ENCODE peak calls at places on chromosomes 1 and 21, in nine cellular contexts. One of them, this sample, is unnamed. For H3K36me3, the result is how much of the 10 kb centered on the place peaks cover.

GRCh38 chr21:32698286-32698685 is 29.5 kb downstream of the SYNJ1 start:
- DNase-seq in heart left ventricle: no peak
- DNase-seq in CD8-positive, alpha-beta T cell: no peak
- DNase-seq in heart right ventricle: no peak
- DNase-seq in CD4-positive, CD25-positive, alpha-beta regulatory T cell: no peak
- DNase-seq in brain microvascular endothelial cell: no peak
- DNase-seq in spleen: no peak
- DNase-seq in GM23248: no peak
- DNase-seq in H7: no peak
- DNase-seq in this sample: no peak

GRCh38 chr1:29120955-29121485 is 2.7 kb downstream of the TMEM200B start:
- DNase-seq in CD8-positive, alpha-beta T cell: peak
- DNase-seq in spleen: peak
- DNase-seq in H7: peak
- DNase-seq in heart left ventricle: no peak
- DNase-seq in heart right ventricle: peak
- DNase-seq in brain microvascular endothelial cell: no peak
- DNase-seq in CD4-positive, CD25-positive, alpha-beta regulatory T cell: peak
- DNase-seq in GM23248: peak
- DNase-seq in this sample: peak

GRCh38 chr1:45191418-45191783 is 15.0 kb downstream of the ZSWIM5 start:
- DNase-seq in brain microvascular endothelial cell: no peak
- DNase-seq in H7: no peak
- DNase-seq in CD4-positive, CD25-positive, alpha-beta regulatory T cell: no peak
- DNase-seq in spleen: no peak
- DNase-seq in heart right ventricle: no peak
- DNase-seq in GM23248: no peak
- DNase-seq in CD8-positive, alpha-beta T cell: no peak
- DNase-seq in heart left ventricle: no peak
- DNase-seq in this sample: no peak

GRCh38 chr1:41397943-41398342 is 36.7 kb downstream of the FOXO6 start:
- DNase-seq in CD8-positive, alpha-beta T cell: no peak
- DNase-seq in H7: no peak
- DNase-seq in heart left ventricle: no peak
- DNase-seq in GM23248: no peak
- DNase-seq in spleen: no peak
- DNase-seq in heart right ventricle: no peak
- DNase-seq in CD4-positive, CD25-positive, alpha-beta regulatory T cell: no peak
- DNase-seq in brain microvascular endothelial cell: no peak
- DNase-seq in this sample: no peak

GRCh38 chr1:23528245-23528978 is 2.6 kb downstream of the E2F2 start:
- DNase-seq in brain microvascular endothelial cell: peak
- DNase-seq in GM23248: peak
- DNase-seq in heart left ventricle: peak
- DNase-seq in heart right ventricle: peak
- DNase-seq in CD4-positive, CD25-positive, alpha-beta regulatory T cell: peak
- DNase-seq in CD8-positive, alpha-beta T cell: peak
- DNase-seq in H7: no peak
- DNase-seq in spleen: peak
- DNase-seq in this sample: peak

GRCh38 chr1:147738739-147739476 is 21.5 kb downstream of the GJA5 start:
- DNase-seq in brain microvascular endothelial cell: no peak
- DNase-seq in GM23248: no peak
- DNase-seq in H7: no peak
- DNase-seq in spleen: no peak
- DNase-seq in heart right ventricle: peak
- DNase-seq in CD8-positive, alpha-beta T cell: no peak
- DNase-seq in heart left ventricle: no peak
- DNase-seq in CD4-positive, CD25-positive, alpha-beta regulatory T cell: no peak
- DNase-seq in this sample: no peak

GRCh38 chr21:18244721-18245486 is at the start of gene CHODL:
- DNase-seq in heart right ventricle: peak
- DNase-seq in heart left ventricle: peak
- DNase-seq in H7: peak
- DNase-seq in spleen: no peak
- DNase-seq in CD4-positive, CD25-positive, alpha-beta regulatory T cell: no peak
- DNase-seq in GM23248: no peak
- DNase-seq in CD8-positive, alpha-beta T cell: no peak
- DNase-seq in brain microvascular endothelial cell: no peak
- DNase-seq in this sample: peak

GRCh38 chr1:4711191-4711915 is 56.9 kb downstream of the AJAP1 start:
- DNase-seq in H7: peak
- DNase-seq in CD8-positive, alpha-beta T cell: no peak
- DNase-seq in spleen: peak
- DNase-seq in heart right ventricle: no peak
- DNase-seq in heart left ventricle: no peak
- DNase-seq in GM23248: no peak
- DNase-seq in CD4-positive, CD25-positive, alpha-beta regulatory T cell: no peak
- DNase-seq in brain microvascular endothelial cell: no peak
- DNase-seq in this sample: no peak

GRCh38 chr21:14797543-14797942 is 251.4 kb upstream of the SAMSN1 start:
- DNase-seq in heart left ventricle: no peak
- DNase-seq in CD4-positive, CD25-positive, alpha-beta regulatory T cell: no peak
- DNase-seq in CD8-positive, alpha-beta T cell: no peak
- DNase-seq in GM23248: no peak
- DNase-seq in heart right ventricle: no peak
- DNase-seq in brain microvascular endothelial cell: no peak
- DNase-seq in H7: no peak
- DNase-seq in spleen: no peak
- DNase-seq in this sample: no peak

GRCh38 chr1:108767708-108768107 is 21.2 kb downstream of the STXBP3 start:
- DNase-seq in CD8-positive, alpha-beta T cell: no peak
- DNase-seq in H7: no peak
- DNase-seq in heart left ventricle: no peak
- DNase-seq in CD4-positive, CD25-positive, alpha-beta regulatory T cell: no peak
- DNase-seq in brain microvascular endothelial cell: no peak
- DNase-seq in spleen: no peak
- DNase-seq in GM23248: no peak
- DNase-seq in heart right ventricle: no peak
- DNase-seq in this sample: no peak

GRCh38 chr1:108767115-108767514 is 20.6 kb downstream of the STXBP3 start:
- DNase-seq in CD4-positive, CD25-positive, alpha-beta regulatory T cell: no peak
- DNase-seq in brain microvascular endothelial cell: no peak
- DNase-seq in heart right ventricle: no peak
- DNase-seq in H7: no peak
- DNase-seq in GM23248: no peak
- DNase-seq in spleen: no peak
- DNase-seq in CD8-positive, alpha-beta T cell: no peak
- DNase-seq in heart left ventricle: no peak
- DNase-seq in this sample: no peak
- H3K36me3 ChIP-seq in CD4-positive, CD25-positive, alpha-beta regulatory T cell: half or more
- H3K36me3 ChIP-seq in brain microvascular endothelial cell: under half
- H3K36me3 ChIP-seq in heart right ventricle: half or more
- H3K36me3 ChIP-seq in H7: under half
- H3K36me3 ChIP-seq in GM23248: under half
- H3K36me3 ChIP-seq in spleen: half or more
- H3K36me3 ChIP-seq in CD8-positive, alpha-beta T cell: under half
- H3K36me3 ChIP-seq in heart left ventricle: half or more
- H3K36me3 ChIP-seq in this sample: under half

GRCh38 chr1:200079576-200079975 is 52.1 kb downstream of the NR5A2 start:
- DNase-seq in CD4-positive, CD25-positive, alpha-beta regulatory T cell: no peak
- DNase-seq in heart left ventricle: no peak
- DNase-seq in H7: no peak
- DNase-seq in brain microvascular endothelial cell: no peak
- DNase-seq in GM23248: no peak
- DNase-seq in spleen: no peak
- DNase-seq in heart right ventricle: no peak
- DNase-seq in CD8-positive, alpha-beta T cell: no peak
- DNase-seq in this sample: no peak

GRCh38 chr1:200081151-200081981 is 53.9 kb downstream of the NR5A2 start:
- DNase-seq in heart right ventricle: no peak
- DNase-seq in H7: peak
- DNase-seq in GM23248: no peak
- DNase-seq in spleen: no peak
- DNase-seq in CD4-positive, CD25-positive, alpha-beta regulatory T cell: no peak
- DNase-seq in brain microvascular endothelial cell: no peak
- DNase-seq in heart left ventricle: no peak
- DNase-seq in CD8-positive, alpha-beta T cell: no peak
- DNase-seq in this sample: no peak

GRCh38 chr1:200082329-200082728 is 54.8 kb downstream of the NR5A2 start:
- DNase-seq in brain microvascular endothelial cell: no peak
- DNase-seq in spleen: no peak
- DNase-seq in CD8-positive, alpha-beta T cell: no peak
- DNase-seq in H7: no peak
- DNase-seq in CD4-positive, CD25-positive, alpha-beta regulatory T cell: no peak
- DNase-seq in heart left ventricle: no peak
- DNase-seq in GM23248: peak
- DNase-seq in heart right ventricle: no peak
- DNase-seq in this sample: no peak

GRCh38 chr1:200075938-200076546 is 48.5 kb downstream of the NR5A2 start:
- DNase-seq in heart right ventricle: no peak
- DNase-seq in brain microvascular endothelial cell: peak
- DNase-seq in GM23248: peak
- DNase-seq in H7: no peak
- DNase-seq in spleen: no peak
- DNase-seq in CD4-positive, CD25-positive, alpha-beta regulatory T cell: no peak
- DNase-seq in heart left ventricle: no peak
- DNase-seq in CD8-positive, alpha-beta T cell: no peak
- DNase-seq in this sample: no peak

GRCh38 chr1:200081982-200082272 is 54.4 kb downstream of the NR5A2 start:
- DNase-seq in H7: peak
- DNase-seq in spleen: no peak
- DNase-seq in heart right ventricle: no peak
- DNase-seq in CD4-positive, CD25-positive, alpha-beta regulatory T cell: no peak
- DNase-seq in GM23248: no peak
- DNase-seq in CD8-positive, alpha-beta T cell: no peak
- DNase-seq in heart left ventricle: no peak
- DNase-seq in brain microvascular endothelial cell: no peak
- DNase-seq in this sample: no peak
- H3K4me3 ChIP-seq in H7: no peak
- H3K4me3 ChIP-seq in spleen: no peak
- H3K4me3 ChIP-seq in heart right ventricle: no peak
- H3K4me3 ChIP-seq in CD4-positive, CD25-positive, alpha-beta regulatory T cell: no peak
- H3K4me3 ChIP-seq in GM23248: no peak
- H3K4me3 ChIP-seq in CD8-positive, alpha-beta T cell: no peak
- H3K4me3 ChIP-seq in heart left ventricle: no peak
- H3K4me3 ChIP-seq in brain microvascular endothelial cell: no peak
- H3K4me3 ChIP-seq in this sample: no peak

GRCh38 chr21:44436111-44436611 is 19.1 kb upstream of the LRRC3 start:
- DNase-seq in brain microvascular endothelial cell: no peak
- DNase-seq in CD8-positive, alpha-beta T cell: no peak
- DNase-seq in CD4-positive, CD25-positive, alpha-beta regulatory T cell: no peak
- DNase-seq in GM23248: no peak
- DNase-seq in heart right ventricle: peak
- DNase-seq in heart left ventricle: peak
- DNase-seq in spleen: peak
- DNase-seq in H7: peak
- DNase-seq in this sample: peak

GRCh38 chr21:44437696-44438431 is 17.4 kb upstream of the LRRC3 start:
- DNase-seq in CD4-positive, CD25-positive, alpha-beta regulatory T cell: no peak
- DNase-seq in heart left ventricle: peak
- DNase-seq in H7: no peak
- DNase-seq in GM23248: no peak
- DNase-seq in CD8-positive, alpha-beta T cell: no peak
- DNase-seq in spleen: peak
- DNase-seq in heart right ventricle: peak
- DNase-seq in brain microvascular endothelial cell: no peak
- DNase-seq in this sample: peak

GRCh38 chr21:44436958-44437357 is 18.4 kb upstream of the LRRC3 start:
- DNase-seq in CD8-positive, alpha-beta T cell: no peak
- DNase-seq in CD4-positive, CD25-positive, alpha-beta regulatory T cell: no peak
- DNase-seq in GM23248: no peak
- DNase-seq in heart right ventricle: peak
- DNase-seq in heart left ventricle: peak
- DNase-seq in spleen: peak
- DNase-seq in brain microvascular endothelial cell: no peak
- DNase-seq in H7: peak
- DNase-seq in this sample: peak

GRCh38 chr21:44438531-44439210 is 16.6 kb upstream of the LRRC3 start:
- DNase-seq in heart right ventricle: peak
- DNase-seq in GM23248: no peak
- DNase-seq in brain microvascular endothelial cell: no peak
- DNase-seq in heart left ventricle: peak
- DNase-seq in CD8-positive, alpha-beta T cell: no peak
- DNase-seq in H7: peak
- DNase-seq in CD4-positive, CD25-positive, alpha-beta regulatory T cell: no peak
- DNase-seq in spleen: peak
- DNase-seq in this sample: peak

DNA sequence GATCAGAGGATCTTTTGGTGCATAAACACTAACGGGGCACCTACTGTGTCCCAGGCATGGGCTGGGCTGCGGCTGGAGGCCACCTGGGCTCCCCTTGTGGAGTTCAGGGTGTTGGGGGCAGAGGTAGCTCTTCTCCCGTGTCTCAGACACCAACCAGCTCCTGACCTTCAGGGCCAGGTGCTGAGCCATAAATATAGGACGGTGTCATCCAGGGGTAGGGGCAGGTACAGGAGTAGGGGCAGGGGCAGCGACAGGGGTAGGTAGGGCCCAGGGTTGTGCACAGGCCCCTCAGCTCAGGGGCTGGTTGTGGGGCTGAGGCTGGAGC is 18.0 kb upstream of the LRRC3 start:
- DNase-seq in spleen: no peak
- DNase-seq in CD4-positive, CD25-positive, alpha-beta regulatory T cell: no peak
- DNase-seq in heart left ventricle: peak
- DNase-seq in CD8-positive, alpha-beta T cell: no peak
- DNase-seq in heart right ventricle: peak
- DNase-seq in brain microvascular endothelial cell: no peak
- DNase-seq in H7: no peak
- DNase-seq in GM23248: no peak
- DNase-seq in this sample: peak
- H3K36me3 ChIP-seq in spleen: half or more
- H3K36me3 ChIP-seq in CD4-positive, CD25-positive, alpha-beta regulatory T cell: under half
- H3K36me3 ChIP-seq in heart left ventricle: under half
- H3K36me3 ChIP-seq in CD8-positive, alpha-beta T cell: under half
- H3K36me3 ChIP-seq in heart right ventricle: half or more
- H3K36me3 ChIP-seq in brain microvascular endothelial cell: under half
- H3K36me3 ChIP-seq in H7: under half
- H3K36me3 ChIP-seq in GM23248: under half
- H3K36me3 ChIP-seq in this sample: under half

DNA sequence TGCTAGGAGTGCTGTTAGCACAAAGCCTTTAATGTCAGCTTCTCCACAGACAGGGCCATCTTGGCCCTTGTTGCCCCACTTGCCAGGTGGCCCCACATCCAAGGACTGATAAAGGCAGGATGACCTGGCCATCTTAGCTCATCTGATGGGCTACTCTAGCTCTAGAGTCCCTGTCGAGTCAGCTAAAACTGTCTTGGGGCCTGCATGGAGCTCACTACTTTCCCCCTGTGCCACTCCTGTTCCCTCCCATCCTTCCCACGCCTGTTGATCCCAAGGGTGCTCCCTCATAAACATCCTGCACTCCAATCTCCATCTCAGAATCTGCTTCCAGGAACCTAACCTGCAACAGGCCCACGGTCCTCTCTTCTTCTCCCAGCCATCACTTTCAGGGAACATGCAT is 652 bp upstream of the GPX7 start:
- DNase-seq in spleen: no peak
- DNase-seq in heart right ventricle: no peak
- DNase-seq in CD8-positive, alpha-beta T cell: no peak
- DNase-seq in brain microvascular endothelial cell: no peak
- DNase-seq in H7: no peak
- DNase-seq in GM23248: no peak
- DNase-seq in heart left ventricle: no peak
- DNase-seq in CD4-positive, CD25-positive, alpha-beta regulatory T cell: no peak
- DNase-seq in this sample: no peak
- H3K4me3 ChIP-seq in spleen: peak
- H3K4me3 ChIP-seq in heart right ventricle: peak
- H3K4me3 ChIP-seq in CD8-positive, alpha-beta T cell: peak
- H3K4me3 ChIP-seq in brain microvascular endothelial cell: no peak
- H3K4me3 ChIP-seq in H7: no peak
- H3K4me3 ChIP-seq in GM23248: peak
- H3K4me3 ChIP-seq in heart left ventricle: peak
- H3K4me3 ChIP-seq in CD4-positive, CD25-positive, alpha-beta regulatory T cell: peak
- H3K4me3 ChIP-seq in this sample: no peak